ENCODE peak calls at places on chromosomes 3 and 15, in seven cellular contexts. G is adrenal gland, I is right lobe of liver, X is ovary, C is heart left ventricle, D is H54, R is esophagus muscularis mucosa. F is an unnamed sample.

GRCh38 chr3:50317303-50317702 is 5.2 kb downstream of the HYAL2 start:
- DNase-seq in G (no peak), I (no peak), X (no peak), C (peak), D (no peak), R (no peak), F (no peak)

GRCh38 chr3:73212683-73213082 is 151.2 kb downstream of the EBLN2 start:
- DNase-seq in G (no peak), I (no peak), X (no peak), C (no peak), D (no peak), R (no peak), F (no peak)

GRCh38 chr3:111315911-111316310 is 226.1 kb upstream of the CD96 start:
- DNase-seq in G (no peak), I (no peak), X (no peak), C (no peak), D (no peak), R (no peak), F (no peak)

GRCh38 chr3:62876064-62876463 is 848 bp upstream of the CADPS start:
- DNase-seq in G (peak), I (peak), X (peak), C (peak), D (no peak), R (no peak), F (no peak)

GRCh38 chr3:89107461-89108035 is at the start of gene EPHA3:
- DNase-seq in G (peak), I (peak), X (no peak), C (peak), D (no peak), R (no peak), F (peak)

GRCh38 chr3:72194464-72194857 is 409.5 kb upstream of the PROK2 start:
- DNase-seq in G (no peak), I (no peak), X (no peak), C (no peak), D (no peak), R (no peak), F (no peak)

GRCh38 chr3:25910997-25911396 is 121.1 kb downstream of the OXSM start:
- DNase-seq in G (peak), I (no peak), X (no peak), C (no peak), D (no peak), R (no peak), F (peak)

GRCh38 chr15:39625451-39625850 is 44.6 kb downstream of the THBS1 start:
- DNase-seq in G (no peak), I (no peak), X (no peak), C (no peak), D (no peak), R (no peak), F (no peak)

GRCh38 chr3:81393251-81393650 is 368.2 kb downstream of the GBE1 start:
- DNase-seq in G (no peak), I (no peak), X (no peak), C (no peak), D (no peak), R (no peak), F (no peak)

GRCh38 chr3:126523745-126524428 is at the start of gene CHST13:
- DNase-seq in G (no peak), I (peak), X (no peak), C (no peak), D (no peak), R (no peak), F (peak)

GRCh38 chr3:190116551-190117067 is 4.1 kb downstream of the P3H2 start:
- DNase-seq in G (peak), I (no peak), X (no peak), C (no peak), D (peak), R (no peak), F (no peak)

GRCh38 chr15:29822100-29822684 is at the start of gene TJP1:
- DNase-seq in G (peak), I (peak), X (peak), C (peak), D (peak), R (peak), F (peak)
- TF ChIP-seq POLR2A in G (peak), I (peak), X (peak), C (peak), D (peak), R (peak), F (no peak)

GRCh38 chr15:74773329-74773728 is 8.6 kb upstream of the CSK start:
- DNase-seq in G (no peak), I (no peak), X (no peak), C (no peak), D (no peak), R (no peak), F (no peak)
- TF ChIP-seq POLR2A in G (no peak), I (no peak), X (no peak), C (no peak), D (no peak), R (no peak), F (no peak)

DNA sequence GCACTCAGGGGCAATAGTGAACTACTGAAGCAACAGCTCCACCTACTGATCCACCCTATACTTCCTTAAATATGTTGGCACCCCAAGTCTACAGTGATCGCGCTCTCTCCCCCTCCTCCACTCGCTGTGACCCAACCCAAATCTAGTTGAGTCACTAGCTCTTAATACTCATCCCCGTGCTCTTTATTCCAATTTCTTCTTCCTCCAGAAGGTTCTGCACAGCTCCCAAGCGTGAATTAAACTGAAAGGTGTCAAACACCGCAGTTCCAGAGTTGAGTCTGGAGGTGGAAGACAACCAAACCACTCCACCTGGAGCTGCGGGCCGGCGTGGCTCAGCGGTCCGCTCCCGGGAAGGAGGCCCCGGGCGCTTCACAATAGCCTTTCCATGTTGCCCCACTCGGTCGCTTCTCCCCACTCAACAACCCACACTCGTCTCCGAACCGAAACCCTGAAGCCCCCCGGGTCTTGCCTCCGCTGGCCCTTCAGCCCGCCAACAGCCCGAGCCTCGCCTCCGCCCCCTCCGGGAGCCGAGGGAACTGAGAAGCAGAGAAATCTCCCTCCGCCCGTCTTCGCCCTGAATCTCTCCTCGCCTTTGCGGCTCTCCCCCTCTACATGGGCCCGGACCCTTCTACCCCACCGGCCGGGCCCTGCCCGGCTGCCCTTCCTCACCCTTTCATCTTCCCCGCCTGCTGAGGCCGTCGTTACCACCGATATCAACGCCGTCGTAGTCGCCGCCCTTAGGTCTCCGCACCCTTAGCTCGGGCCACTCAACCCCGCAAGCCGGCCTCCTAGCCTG is 578 bp downstream of the NAA50 start:
- DNase-seq in G (peak), I (peak), X (peak), C (peak), D (peak), R (no peak), F (peak)
- TF ChIP-seq POLR2A in G (no peak), I (no peak), X (no peak), C (no peak), D (no peak), R (no peak), F (no peak)

GRCh38 chr3:66998075-66998898 is at the start of gene KBTBD8:
- DNase-seq in G (peak), I (peak), X (peak), C (peak), D (peak), R (peak), F (peak)
- TF ChIP-seq POLR2A in G (peak), I (peak), X (no peak), C (peak), D (peak), R (no peak), F (peak)

DNA sequence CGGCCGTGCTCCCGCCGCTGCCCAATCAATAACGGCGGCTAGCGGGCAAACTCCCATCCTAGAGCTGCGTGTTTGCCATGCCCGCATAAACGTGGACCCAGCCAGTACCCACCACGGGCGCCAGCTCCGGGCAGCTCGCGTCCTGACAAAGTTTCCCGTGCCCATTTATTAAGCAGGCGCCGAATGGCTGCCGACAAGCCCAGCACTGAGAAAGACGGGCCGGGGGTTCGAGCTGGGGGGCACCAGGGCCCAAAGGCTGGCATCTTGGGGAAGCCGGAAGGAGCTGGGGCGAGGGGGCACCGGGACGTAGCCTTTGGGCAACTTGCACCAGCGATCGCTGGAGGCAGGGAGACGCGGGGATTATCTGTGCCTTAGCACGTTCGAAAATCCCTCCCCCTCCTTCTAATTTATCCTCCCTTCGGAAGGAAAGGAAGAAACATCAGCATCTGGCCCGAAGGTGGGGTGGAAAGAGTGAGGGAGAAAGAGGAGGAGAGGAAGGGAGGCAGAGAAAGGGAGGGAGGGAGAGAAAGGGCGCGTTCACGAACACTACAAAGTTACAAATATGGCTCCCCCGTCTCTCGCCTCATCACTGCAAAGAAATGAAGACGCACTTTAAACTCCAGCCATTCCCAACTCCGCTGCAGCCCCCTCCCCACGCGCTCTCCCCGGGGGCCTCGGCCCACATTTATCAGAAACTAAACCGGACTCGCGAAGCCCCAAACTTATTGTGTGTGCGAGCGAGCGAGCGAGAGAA is 1.1 kb downstream of the ANP32A start:
- DNase-seq in G (peak), I (peak), X (peak), C (peak), D (peak), R (no peak), F (peak)
- TF ChIP-seq POLR2A in G (no peak), I (no peak), X (no peak), C (peak), D (no peak), R (no peak), F (peak)

GRCh38 chr15:68199340-68199739 is 5.8 kb downstream of the CALML4 start:
- DNase-seq in G (peak), I (no peak), X (no peak), C (no peak), D (no peak), R (peak), F (no peak)

GRCh38 chr15:68197170-68197492 is 8.0 kb downstream of the CALML4 start:
- DNase-seq in G (peak), I (no peak), X (no peak), C (no peak), D (no peak), R (no peak), F (no peak)

GRCh38 chr15:68196445-68197169 is 8.5 kb downstream of the CALML4 start:
- DNase-seq in G (peak), I (no peak), X (no peak), C (no peak), D (no peak), R (peak), F (no peak)

GRCh38 chr15:68195336-68196112 is 9.6 kb downstream of the CALML4 start:
- DNase-seq in G (no peak), I (no peak), X (no peak), C (no peak), D (no peak), R (peak), F (no peak)

DNA sequence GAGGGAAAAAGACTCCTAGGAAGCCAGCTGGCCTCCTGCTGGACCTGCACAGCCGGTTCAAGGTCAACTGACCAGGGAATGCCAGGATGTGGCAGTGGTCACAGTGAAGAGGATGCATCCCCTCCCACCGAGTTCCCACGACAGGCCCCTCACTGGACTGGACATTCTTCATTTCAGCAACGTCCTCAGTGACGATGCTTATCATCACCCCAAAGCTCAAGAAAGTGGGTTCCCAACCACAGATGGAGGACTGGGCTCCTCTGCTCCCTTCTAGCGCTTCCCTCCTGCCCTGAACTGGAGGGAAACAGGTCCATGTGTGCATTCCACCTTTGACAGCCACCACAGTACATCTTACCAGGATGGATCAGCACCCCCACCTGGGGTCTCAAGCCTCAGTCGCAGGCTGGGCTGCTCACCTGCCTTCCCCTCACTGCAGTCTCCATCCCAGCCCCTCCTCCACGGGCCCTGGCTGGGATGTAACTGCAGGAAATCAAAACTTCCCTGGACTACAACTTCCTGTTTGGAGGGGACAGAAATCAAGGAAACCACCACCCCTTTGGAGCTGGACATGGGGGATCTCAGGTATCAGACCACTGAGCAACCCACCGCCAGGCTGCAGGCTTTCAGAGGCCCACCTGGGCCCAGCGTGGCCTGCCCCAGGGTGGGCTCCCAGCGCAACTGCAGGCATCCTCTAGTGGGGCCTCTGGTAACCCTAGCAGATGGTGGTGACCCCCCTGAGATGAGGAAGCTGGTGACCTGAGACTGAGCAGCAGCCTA is 7.3 kb downstream of the CALML4 start:
- DNase-seq in G (peak), I (no peak), X (no peak), C (no peak), D (no peak), R (peak), F (no peak)
- TF ChIP-seq POLR2A in G (no peak), I (no peak), X (no peak), C (no peak), D (no peak), R (no peak), F (no peak)

GRCh38 chr3:195150194-195151118 is 120.5 kb downstream of the XXYLT1 start:
- DNase-seq in G (peak), I (peak), X (peak), C (peak), D (peak), R (no peak), F (peak)
- TF ChIP-seq POLR2A in G (no peak), I (no peak), X (no peak), C (no peak), D (no peak), R (no peak), F (peak)

GRCh38 chr3:169966951-169967915 is 626 bp downstream of the SEC62 start:
- DNase-seq in G (peak), I (no peak), X (peak), C (peak), D (peak), R (peak), F (peak)
- TF ChIP-seq POLR2A in G (no peak), I (no peak), X (no peak), C (no peak), D (no peak), R (no peak), F (no peak)